ENCODE peak calls at places on chromosome X, in seven cellular contexts. T, B, Z, P, U, D and N are unnamed samples.

GRCh38 chrX:95290455-95290854 is 1394.2 kb upstream of the DIAPH2 start:
- DNase-seq in T (no peak), B (no peak), Z (no peak), P (no peak), U (no peak), D (no peak), N (no peak)

GRCh38 chrX:73916931-73917657 is 354.1 kb downstream of the CHIC1 start:
- DNase-seq in T (no peak), B (peak; percentile 63), Z (no peak), P (no peak), U (no peak), D (no peak), N (no peak)

GRCh38 chrX:115525486-115525885 is 35.5 kb upstream of the PLS3 start:
- DNase-seq in T (no peak), B (no peak), Z (no peak), P (no peak), U (no peak), D (no peak), N (peak; percentile 76)

GRCh38 chrX:65697915-65698796 is 30.7 kb downstream of the MSN start:
- DNase-seq in T (no peak), B (no peak), Z (no peak), P (peak; percentile 84), U (peak; percentile 69), D (no peak), N (peak; percentile 77)

GRCh38 chrX:48002929-48003328 is 860 bp downstream of the ZNF182 start:
- DNase-seq in T (no peak), B (no peak), Z (no peak), P (no peak), U (no peak), D (no peak), N (no peak)

GRCh38 chrX:65581661-65582339 is 47.2 kb upstream of the LAS1L start:
- DNase-seq in T (no peak), B (peak; percentile 16), Z (no peak), P (peak; percentile 48), U (no peak), D (peak; percentile 68), N (peak; percentile 51)

GRCh38 chrX:13550346-13550745 is 19.1 kb upstream of the EGFL6 start:
- DNase-seq in T (no peak), B (no peak), Z (no peak), P (no peak), U (no peak), D (no peak), N (no peak)

GRCh38 chrX:72262077-72262476 is 15.0 kb downstream of the RPS4X start:
- DNase-seq in T (no peak), B (no peak), Z (no peak), P (no peak), U (no peak), D (no peak), N (peak; percentile 49)

GRCh38 chrX:116413273-116413672 is 23.1 kb upstream of the SLC6A14 start:
- DNase-seq in T (no peak), B (no peak), Z (no peak), P (no peak), U (no peak), D (no peak), N (no peak)

GRCh38 chrX:135087867-135088266 is 32.5 kb downstream of the ETDB start:
- DNase-seq in T (no peak), B (no peak), Z (no peak), P (no peak), U (no peak), D (no peak), N (no peak)

GRCh38 chrX:117653396-117653795 is 463.2 kb downstream of the KLHL13 start:
- DNase-seq in T (no peak), B (no peak), Z (no peak), P (no peak), U (no peak), D (no peak), N (no peak)

GRCh38 chrX:33204889-33205288 is 6.5 kb downstream of the DMD start:
- DNase-seq in T (no peak), B (no peak), Z (no peak), P (no peak), U (no peak), D (no peak), N (no peak)

GRCh38 chrX:101229155-101229554 is 9.6 kb downstream of the DRP2 start:
- DNase-seq in T (no peak), B (peak; percentile 20), Z (no peak), P (no peak), U (no peak), D (no peak), N (no peak)

GRCh38 chrX:13010546-13010945 is 33.9 kb downstream of the FAM9C start:
- DNase-seq in T (no peak), B (no peak), Z (no peak), P (no peak), U (no peak), D (no peak), N (no peak)

GRCh38 chrX:41085883-41086626 is 810 bp downstream of the USP9X start:
- DNase-seq in T (peak; percentile 89), B (no peak), Z (peak; percentile 84), P (peak; percentile 44), U (peak; percentile 64), D (peak; percentile 84), N (peak; percentile 60)

GRCh38 chrX:10611441-10612090 is 8.8 kb downstream of the MID1 start:
- DNase-seq in T (no peak), B (no peak), Z (no peak), P (no peak), U (no peak), D (no peak), N (no peak)

GRCh38 chrX:87961471-87961870 is 443.9 kb downstream of the KLHL4 start:
- DNase-seq in T (no peak), B (no peak), Z (no peak), P (no peak), U (no peak), D (no peak), N (no peak)

GRCh38 chrX:75655627-75656026 is 129.4 kb downstream of the MAGEE2 start:
- DNase-seq in T (no peak), B (no peak), Z (no peak), P (no peak), U (no peak), D (no peak), N (no peak)

GRCh38 chrX:55450259-55450658 is 1.7 kb upstream of the MAGEH1 start:
- DNase-seq in T (no peak), B (no peak), Z (no peak), P (no peak), U (no peak), D (no peak), N (peak; percentile 29)

GRCh38 chrX:7972586-7972985 is 45.4 kb upstream of the PNPLA4 start:
- DNase-seq in T (no peak), B (no peak), Z (no peak), P (no peak), U (no peak), D (no peak), N (no peak)

GRCh38 chrX:16807548-16807947 is 21.3 kb downstream of the TXLNG start:
- DNase-seq in T (no peak), B (no peak), Z (no peak), P (no peak), U (no peak), D (no peak), N (no peak)
- H3K27ac ChIP-seq in T (peak overlapping the region; percentile 76), B (no peak overlapping the region), Z (peak overlapping the region; percentile 34), P (no peak overlapping the region), U (no peak overlapping the region), D (no peak overlapping the region), N (peak overlapping the region; percentile 24)

GRCh38 chrX:120485562-120486520 is 16.7 kb upstream of the LAMP2 start:
- DNase-seq in T (peak; percentile 88), B (peak; percentile 32), Z (peak; percentile 77), P (peak; percentile 45), U (peak; percentile 79), D (peak; percentile 81), N (peak; percentile 75)
- TF ChIP-seq CTCF in T (peak; percentile 55), B (peak; percentile 56), Z (no peak), P (peak; percentile 50), U (peak; percentile 43), D (peak; percentile 51), N (no peak)

GRCh38 chrX:37800762-37801161 is 20.9 kb downstream of the CYBB start:
- DNase-seq in T (no peak), B (no peak), Z (no peak), P (no peak), U (no peak), D (no peak), N (no peak)
- H3K27ac ChIP-seq in T (no peak overlapping the region), B (no peak overlapping the region), Z (no peak overlapping the region), P (no peak overlapping the region), U (no peak overlapping the region), D (no peak overlapping the region), N (no peak overlapping the region)

GRCh38 chrX:140123446-140123845 is 158.1 kb upstream of the CXorf66 start:
- DNase-seq in T (no peak), B (no peak), Z (no peak), P (no peak), U (no peak), D (no peak), N (peak; percentile 52)
- TF ChIP-seq CTCF in T (no peak), B (no peak), Z (no peak), P (no peak), U (no peak), D (no peak), N (peak; percentile 43)

GRCh38 chrX:125203737-125204578 is 115.7 kb upstream of the TEX13C start:
- DNase-seq in T (peak; percentile 84), B (no peak), Z (no peak), P (no peak), U (peak; percentile 57), D (peak; percentile 64), N (peak; percentile 65)
- H3K27ac ChIP-seq in T (peak overlapping the region; percentile 56), B (no peak overlapping the region), Z (peak overlapping the region; percentile 79), P (no peak overlapping the region), U (no peak overlapping the region), D (peak overlapping the region; percentile 62), N (peak overlapping the region; percentile 32)

DNA sequence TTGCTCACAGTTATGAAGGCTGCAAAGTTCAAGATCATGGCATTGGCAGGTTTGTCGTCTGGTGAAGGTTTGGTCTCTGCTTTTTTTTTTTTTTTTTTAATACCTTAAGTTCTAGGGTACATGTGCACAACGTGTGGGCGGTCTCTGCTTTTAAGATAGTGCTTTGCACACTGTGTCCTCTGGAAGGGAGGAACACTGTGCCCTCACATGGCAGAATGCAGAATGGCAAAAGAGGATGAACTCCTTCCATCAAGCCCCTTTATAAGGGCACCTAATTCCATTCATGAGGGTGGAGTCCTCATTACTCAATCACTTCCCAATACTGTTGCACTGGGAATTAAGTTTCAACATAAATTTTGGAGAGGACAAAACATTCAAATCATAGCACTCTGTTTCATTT is 101.4 kb downstream of the GLRA2 start:
- DNase-seq in T (no peak), B (no peak), Z (no peak), P (no peak), U (no peak), D (no peak), N (no peak)
- TF ChIP-seq CTCF in T (no peak), B (peak; percentile 13), Z (no peak), P (no peak), U (no peak), D (no peak), N (no peak)

DNA sequence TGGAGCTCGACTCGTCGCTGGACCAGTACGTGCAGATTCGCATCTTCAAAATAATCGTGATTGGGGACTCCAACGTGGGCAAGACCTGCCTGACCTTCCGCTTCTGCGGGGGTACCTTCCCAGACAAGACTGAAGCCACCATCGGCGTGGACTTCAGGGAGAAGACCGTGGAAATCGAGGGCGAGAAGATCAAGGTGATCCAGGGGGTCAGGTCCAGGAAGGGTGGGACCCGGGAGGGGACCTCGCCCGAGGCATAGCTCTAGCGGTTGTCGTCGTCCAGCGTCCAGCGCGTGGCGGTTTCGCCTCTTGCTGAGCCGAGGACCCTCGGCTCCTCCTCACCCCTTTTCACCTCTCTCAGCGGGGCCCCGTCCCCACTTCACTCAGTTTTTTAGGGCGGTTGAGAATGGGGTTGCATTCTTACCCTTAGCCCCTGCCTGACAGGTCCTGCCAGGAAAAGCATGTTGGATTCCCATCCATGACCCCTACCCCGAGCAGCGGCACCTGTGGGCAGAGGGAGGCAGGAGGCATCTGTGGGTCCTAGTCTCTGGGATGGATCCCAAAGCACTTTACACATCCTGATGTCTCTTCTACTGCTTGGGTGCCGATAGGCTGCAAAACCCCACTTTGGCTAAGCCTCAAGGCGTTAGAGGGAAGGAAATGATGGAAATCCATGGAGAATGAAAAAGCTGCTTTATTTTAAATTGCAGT is 519 bp downstream of the RAB33A start:
- DNase-seq in T (peak; percentile 45), B (no peak), Z (no peak), P (no peak), U (no peak), D (no peak), N (no peak)
- H3K27ac ChIP-seq in T (peak overlapping the region; percentile 79), B (no peak overlapping the region), Z (peak overlapping the region; percentile 85), P (peak overlapping the region; percentile 69), U (no peak overlapping the region), D (no peak overlapping the region), N (no peak overlapping the region)